ENCODE peak calls at places on chromosomes 3 and 15, in five cellular contexts. One of them, this sample, is unnamed. For H3K4me1, the result is how much of the 10 kb centered on the place peaks cover.

GRCh38 chr3:195770081-195770840 is 41.5 kb downstream of the MUC4 start:
- DNase-seq in cardiac muscle cell: no peak
- DNase-seq in Karpas-422: peak
- DNase-seq in sigmoid colon: peak
- DNase-seq in aorta: peak
- DNase-seq in this sample: no peak

GRCh38 chr15:75584121-75584520 is 5.0 kb upstream of the PTPN9 start:
- DNase-seq in Karpas-422: no peak
- DNase-seq in cardiac muscle cell: no peak
- DNase-seq in aorta: no peak
- DNase-seq in sigmoid colon: no peak
- DNase-seq in this sample: no peak

GRCh38 chr15:67366904-67367303 is 112.3 kb downstream of the IQCH start:
- DNase-seq in aorta: no peak
- DNase-seq in cardiac muscle cell: no peak
- DNase-seq in Karpas-422: no peak
- DNase-seq in sigmoid colon: no peak
- DNase-seq in this sample: no peak

GRCh38 chr3:50648297-50648696 is 26.4 kb upstream of the DOCK3 start:
- DNase-seq in cardiac muscle cell: no peak
- DNase-seq in sigmoid colon: no peak
- DNase-seq in Karpas-422: no peak
- DNase-seq in aorta: no peak
- DNase-seq in this sample: no peak

GRCh38 chr3:159787191-159787590 is 201.4 kb upstream of the IL12A start:
- DNase-seq in aorta: no peak
- DNase-seq in cardiac muscle cell: peak
- DNase-seq in sigmoid colon: no peak
- DNase-seq in Karpas-422: no peak
- DNase-seq in this sample: no peak

GRCh38 chr3:162082516-162082915 is 585.9 kb downstream of the OTOL1 start:
- DNase-seq in cardiac muscle cell: no peak
- DNase-seq in aorta: no peak
- DNase-seq in sigmoid colon: no peak
- DNase-seq in Karpas-422: no peak
- DNase-seq in this sample: no peak

GRCh38 chr15:77608774-77609173 is 23.9 kb downstream of the LINGO1 start:
- DNase-seq in aorta: no peak
- DNase-seq in Karpas-422: no peak
- DNase-seq in sigmoid colon: no peak
- DNase-seq in cardiac muscle cell: no peak
- DNase-seq in this sample: no peak

GRCh38 chr3:51706788-51707731 is at the start of gene GRM2:
- DNase-seq in sigmoid colon: peak
- DNase-seq in Karpas-422: no peak
- DNase-seq in aorta: peak
- DNase-seq in cardiac muscle cell: peak
- DNase-seq in this sample: peak

GRCh38 chr3:119779731-119780383 is 2.0 kb upstream of the NR1I2 start:
- DNase-seq in Karpas-422: no peak
- DNase-seq in cardiac muscle cell: no peak
- DNase-seq in sigmoid colon: no peak
- DNase-seq in aorta: no peak
- DNase-seq in this sample: no peak

GRCh38 chr3:184556502-184557347 is 4.9 kb upstream of the EPHB3 start:
- DNase-seq in Karpas-422: no peak
- DNase-seq in sigmoid colon: no peak
- DNase-seq in cardiac muscle cell: no peak
- DNase-seq in aorta: no peak
- DNase-seq in this sample: no peak

GRCh38 chr3:192054881-192055280 is 593.9 kb downstream of the PYDC2 start:
- DNase-seq in cardiac muscle cell: no peak
- DNase-seq in Karpas-422: no peak
- DNase-seq in aorta: no peak
- DNase-seq in sigmoid colon: no peak
- DNase-seq in this sample: no peak

GRCh38 chr3:177824190-177824786 is 627.0 kb upstream of the TBL1XR1 start:
- DNase-seq in cardiac muscle cell: peak
- DNase-seq in Karpas-422: no peak
- DNase-seq in sigmoid colon: peak
- DNase-seq in aorta: peak
- DNase-seq in this sample: no peak

GRCh38 chr3:76576201-76576600 is 463.7 kb upstream of the ROBO2 start:
- DNase-seq in sigmoid colon: no peak
- DNase-seq in aorta: no peak
- DNase-seq in Karpas-422: no peak
- DNase-seq in cardiac muscle cell: no peak
- DNase-seq in this sample: no peak

GRCh38 chr3:8110966-8111798 is 390.4 kb upstream of the LMCD1 start:
- DNase-seq in sigmoid colon: no peak
- DNase-seq in Karpas-422: peak
- DNase-seq in aorta: peak
- DNase-seq in cardiac muscle cell: peak
- DNase-seq in this sample: peak

GRCh38 chr3:11283126-11283478 is 10.9 kb downstream of the ATG7 start:
- DNase-seq in cardiac muscle cell: no peak
- DNase-seq in sigmoid colon: no peak
- DNase-seq in aorta: no peak
- DNase-seq in Karpas-422: no peak
- DNase-seq in this sample: no peak

GRCh38 chr3:188111002-188111584 is 42.9 kb upstream of the LPP start:
- DNase-seq in sigmoid colon: no peak
- DNase-seq in Karpas-422: no peak
- DNase-seq in cardiac muscle cell: peak
- DNase-seq in aorta: no peak
- DNase-seq in this sample: peak

GRCh38 chr3:120227710-120228347 is 57.2 kb downstream of the GPR156 start:
- DNase-seq in aorta: no peak
- DNase-seq in Karpas-422: no peak
- DNase-seq in cardiac muscle cell: no peak
- DNase-seq in sigmoid colon: no peak
- DNase-seq in this sample: no peak

GRCh38 chr3:110318108-110318507 is 753.5 kb upstream of the NECTIN3 start:
- DNase-seq in aorta: no peak
- DNase-seq in Karpas-422: no peak
- DNase-seq in cardiac muscle cell: no peak
- DNase-seq in sigmoid colon: no peak
- DNase-seq in this sample: no peak

GRCh38 chr3:174758943-174759342 is 100.2 kb upstream of the NAALADL2 start:
- DNase-seq in Karpas-422: no peak
- DNase-seq in cardiac muscle cell: no peak
- DNase-seq in aorta: no peak
- DNase-seq in sigmoid colon: no peak
- DNase-seq in this sample: no peak

GRCh38 chr3:153084431-153084830 is 77.6 kb upstream of the RAP2B start:
- DNase-seq in sigmoid colon: no peak
- DNase-seq in aorta: no peak
- DNase-seq in Karpas-422: no peak
- DNase-seq in cardiac muscle cell: no peak
- DNase-seq in this sample: no peak

GRCh38 chr3:72329354-72329753 is 518.9 kb downstream of the SHQ1 start:
- DNase-seq in cardiac muscle cell: no peak
- DNase-seq in sigmoid colon: peak
- DNase-seq in Karpas-422: no peak
- DNase-seq in aorta: peak
- DNase-seq in this sample: no peak

GRCh38 chr3:151751161-151751560 is 17.4 kb downstream of the AADACL2 start:
- DNase-seq in Karpas-422: no peak
- DNase-seq in cardiac muscle cell: peak
- DNase-seq in aorta: no peak
- DNase-seq in sigmoid colon: no peak
- DNase-seq in this sample: no peak

GRCh38 chr15:45641374-45641778 is 6.5 kb downstream of the SQOR start:
- DNase-seq in aorta: no peak
- DNase-seq in Karpas-422: no peak
- DNase-seq in sigmoid colon: peak
- DNase-seq in cardiac muscle cell: peak
- DNase-seq in this sample: no peak

GRCh38 chr3:29488922-29489321 is 208.1 kb downstream of the RBMS3 start:
- DNase-seq in aorta: no peak
- DNase-seq in cardiac muscle cell: peak
- DNase-seq in sigmoid colon: no peak
- DNase-seq in Karpas-422: no peak
- DNase-seq in this sample: no peak

GRCh38 chr3:143157957-143158548 is 38.5 kb downstream of the CHST2 start:
- DNase-seq in sigmoid colon: no peak
- DNase-seq in Karpas-422: no peak
- DNase-seq in aorta: no peak
- DNase-seq in cardiac muscle cell: no peak
- DNase-seq in this sample: no peak

GRCh38 chr15:39931615-39932014 is 2.3 kb upstream of the EIF2AK4 start:
- DNase-seq in Karpas-422: no peak
- DNase-seq in sigmoid colon: no peak
- DNase-seq in cardiac muscle cell: peak
- DNase-seq in aorta: no peak
- DNase-seq in this sample: no peak

GRCh38 chr15:58506787-58507671 is 75.2 kb downstream of the LIPC start:
- DNase-seq in aorta: no peak
- DNase-seq in sigmoid colon: no peak
- DNase-seq in Karpas-422: no peak
- DNase-seq in cardiac muscle cell: no peak
- DNase-seq in this sample: no peak

GRCh38 chr3:195096484-195097330 is 174.3 kb downstream of the XXYLT1 start:
- DNase-seq in cardiac muscle cell: no peak
- DNase-seq in aorta: peak
- DNase-seq in Karpas-422: no peak
- DNase-seq in sigmoid colon: no peak
- DNase-seq in this sample: no peak

GRCh38 chr15:50669611-50670010 is 17.0 kb downstream of the TRPM7 start:
- DNase-seq in cardiac muscle cell: no peak
- DNase-seq in aorta: no peak
- DNase-seq in Karpas-422: no peak
- DNase-seq in sigmoid colon: no peak
- DNase-seq in this sample: no peak

GRCh38 chr15:39887832-39888231 is 32.2 kb downstream of the GPR176 start:
- DNase-seq in Karpas-422: peak
- DNase-seq in cardiac muscle cell: peak
- DNase-seq in sigmoid colon: no peak
- DNase-seq in aorta: no peak
- DNase-seq in this sample: no peak

GRCh38 chr3:100297784-100298183 is 36.8 kb upstream of the NIT2 start:
- DNase-seq in sigmoid colon: no peak
- DNase-seq in cardiac muscle cell: no peak
- DNase-seq in aorta: no peak
- DNase-seq in Karpas-422: no peak
- DNase-seq in this sample: no peak

GRCh38 chr3:178320481-178321352 is 215.5 kb upstream of the KCNMB2 start:
- DNase-seq in Karpas-422: no peak
- DNase-seq in sigmoid colon: peak
- DNase-seq in cardiac muscle cell: peak
- DNase-seq in aorta: no peak
- DNase-seq in this sample: no peak

GRCh38 chr15:63191895-63192603 is 2.6 kb downstream of the RAB8B start:
- DNase-seq in aorta: no peak
- DNase-seq in cardiac muscle cell: peak
- DNase-seq in Karpas-422: no peak
- DNase-seq in sigmoid colon: no peak
- DNase-seq in this sample: no peak
- H3K4me1 ChIP-seq in aorta: under half
- H3K4me1 ChIP-seq in cardiac muscle cell: under half
- H3K4me1 ChIP-seq in Karpas-422: under half
- H3K4me1 ChIP-seq in sigmoid colon: under half
- H3K4me1 ChIP-seq in this sample: under half

GRCh38 chr3:46124216-46125143 is 83.6 kb downstream of the CCR1 start:
- DNase-seq in sigmoid colon: peak
- DNase-seq in Karpas-422: no peak
- DNase-seq in aorta: no peak
- DNase-seq in cardiac muscle cell: peak
- DNase-seq in this sample: no peak

GRCh38 chr3:46114324-46114988 is 87.2 kb upstream of the XCR1 start:
- DNase-seq in cardiac muscle cell: peak
- DNase-seq in sigmoid colon: no peak
- DNase-seq in Karpas-422: no peak
- DNase-seq in aorta: no peak
- DNase-seq in this sample: no peak

GRCh38 chr3:46123646-46124045 is 84.5 kb downstream of the CCR1 start:
- DNase-seq in sigmoid colon: no peak
- DNase-seq in aorta: no peak
- DNase-seq in cardiac muscle cell: no peak
- DNase-seq in Karpas-422: no peak
- DNase-seq in this sample: no peak

GRCh38 chr3:46122046-46122445 is 86.1 kb downstream of the CCR1 start:
- DNase-seq in aorta: no peak
- DNase-seq in Karpas-422: no peak
- DNase-seq in cardiac muscle cell: peak
- DNase-seq in sigmoid colon: no peak
- DNase-seq in this sample: no peak

GRCh38 chr3:46119709-46120498 is 88.2 kb downstream of the CCR1 start:
- DNase-seq in aorta: no peak
- DNase-seq in sigmoid colon: no peak
- DNase-seq in Karpas-422: no peak
- DNase-seq in cardiac muscle cell: no peak
- DNase-seq in this sample: no peak
- H3K4me1 ChIP-seq in aorta: under half
- H3K4me1 ChIP-seq in sigmoid colon: under half
- H3K4me1 ChIP-seq in Karpas-422: under half
- H3K4me1 ChIP-seq in cardiac muscle cell: under half
- H3K4me1 ChIP-seq in this sample: under half

DNA sequence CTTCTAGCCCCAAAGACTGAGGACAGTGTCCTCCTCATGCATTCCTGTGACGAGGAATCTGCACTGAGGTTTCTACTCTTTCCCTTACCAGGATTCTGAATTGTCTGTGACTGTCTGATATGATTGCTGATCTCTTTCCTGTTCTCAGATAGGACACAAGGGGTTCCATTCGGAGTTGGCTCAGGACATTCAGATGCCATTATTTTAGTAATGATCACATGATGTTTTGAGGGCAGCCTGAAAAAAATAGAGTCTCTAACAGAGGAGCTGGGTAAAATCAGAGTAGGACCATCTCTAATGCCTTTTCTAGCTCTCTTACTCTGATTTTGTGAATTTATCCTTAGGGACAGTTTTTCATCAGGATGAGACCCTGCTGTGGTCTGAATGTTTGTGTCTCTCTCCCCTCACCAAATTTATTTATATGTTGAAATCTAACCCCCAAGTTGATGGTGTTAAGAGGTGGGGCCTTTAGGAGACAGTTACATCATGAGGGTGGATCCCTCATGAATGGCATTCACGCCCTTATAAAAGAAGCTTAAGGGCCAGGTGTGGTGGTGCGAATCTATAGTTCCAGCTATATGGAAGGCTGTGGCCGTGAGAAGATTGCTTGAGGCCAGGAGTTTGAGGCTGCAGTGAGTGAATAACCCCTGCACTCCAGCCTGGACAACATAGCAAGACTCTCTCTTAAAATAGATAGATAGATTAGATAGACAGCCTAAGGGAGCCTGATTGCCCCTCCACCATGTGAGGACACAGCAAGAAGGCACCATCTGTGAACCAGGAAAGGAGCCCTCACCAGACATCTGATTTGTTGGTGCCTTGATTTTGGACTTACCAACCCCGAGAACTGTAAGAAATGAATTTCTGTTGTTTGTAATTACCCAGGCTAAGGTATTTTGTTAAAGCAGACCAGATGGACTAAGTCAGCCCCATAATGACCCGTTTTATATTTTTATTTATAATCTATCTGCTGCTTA is 24.4 kb downstream of the FNDC3B start:
- DNase-seq in cardiac muscle cell: no peak
- DNase-seq in sigmoid colon: no peak
- DNase-seq in Karpas-422: no peak
- DNase-seq in aorta: no peak
- DNase-seq in this sample: no peak
- H3K4me1 ChIP-seq in cardiac muscle cell: under half
- H3K4me1 ChIP-seq in sigmoid colon: under half
- H3K4me1 ChIP-seq in Karpas-422: under half
- H3K4me1 ChIP-seq in aorta: under half
- H3K4me1 ChIP-seq in this sample: under half

GRCh38 chr3:49026536-49026935 is 2.7 kb downstream of the IMPDH2 start:
- DNase-seq in aorta: no peak
- DNase-seq in cardiac muscle cell: no peak
- DNase-seq in Karpas-422: no peak
- DNase-seq in sigmoid colon: no peak
- DNase-seq in this sample: no peak
- H3K4me1 ChIP-seq in aorta: under half
- H3K4me1 ChIP-seq in cardiac muscle cell: under half
- H3K4me1 ChIP-seq in Karpas-422: half or more
- H3K4me1 ChIP-seq in sigmoid colon: under half
- H3K4me1 ChIP-seq in this sample: under half